ENCODE peak calls at places on chromosome 7, in four cellular contexts. B is DMS 273 treated with DMSO at 0.1 percent for 48 hours, J is NCI-H1694 treated with DMSO at 0.1 percent for 48 hours, G is smooth muscle cell of the brain vasculature. W is an unnamed sample.

GRCh38 chr7:89316584-89316983 is 521.0 kb upstream of the TEX47 start:
- DNase-seq in B (no peak), J (no peak), G (no peak), W (no peak)

GRCh38 chr7:16652888-16653287 is 6.9 kb downstream of the BZW2 start:
- DNase-seq in B (no peak), J (no peak), G (no peak), W (no peak)

GRCh38 chr7:78020131-78020873 is 221.7 kb downstream of the PHTF2 start:
- DNase-seq in B (peak; percentile 73), J (peak; percentile 86), G (peak; percentile 58), W (peak; percentile 75)

GRCh38 chr7:102828291-102828690 is 79.5 kb downstream of the FAM185A start:
- DNase-seq in B (no peak), J (no peak), G (no peak), W (no peak)

GRCh38 chr7:91351374-91351773 is 87.1 kb downstream of the FZD1 start:
- DNase-seq in B (no peak), J (no peak), G (no peak), W (no peak)

GRCh38 chr7:144009361-144009760 is 9.2 kb downstream of the OR6B1 start:
- DNase-seq in B (no peak), J (no peak), G (no peak), W (no peak)

GRCh38 chr7:46146454-46147255 is 225.6 kb upstream of the IGFBP3 start:
- DNase-seq in B (no peak), J (no peak), G (no peak), W (peak; percentile 91)

GRCh38 chr7:114864278-114864677 is 57.6 kb upstream of the MDFIC start:
- DNase-seq in B (no peak), J (no peak), G (no peak), W (no peak)

GRCh38 chr7:75536491-75536890 is 44.4 kb downstream of the SPDYE5 start:
- DNase-seq in B (no peak), J (no peak), G (no peak), W (no peak)

GRCh38 chr7:42645906-42646305 is 266.0 kb downstream of the C7orf25 start:
- DNase-seq in B (no peak), J (no peak), G (no peak), W (no peak)

W was measured in AG09309.